ENCODE peak calls at places on chromosomes 3 and 15, in six cellular contexts. P is GM12878, L is endothelial cell of umbilical vein, J is A549, K is K562, V is HepG2. U is an unnamed sample.

GRCh38 chr3:123951522-123952447 is 9.2 kb downstream of the CCDC14 start:
- DNase-seq in P (no peak), L (no peak), J (no peak), K (no peak), V (no peak), U (no peak)

GRCh38 chr15:74461847-74462511 is 1.0 kb upstream of the UBL7 start:
- DNase-seq in P (no peak), L (peak), J (no peak), K (peak), V (no peak), U (no peak)

GRCh38 chr3:191070201-191070600 is 128.8 kb upstream of the OSTN start:
- DNase-seq in P (no peak), L (no peak), J (no peak), K (no peak), V (no peak), U (no peak)

GRCh38 chr3:16848007-16848406 is 36.7 kb upstream of the PLCL2 start:
- DNase-seq in P (no peak), L (no peak), J (no peak), K (no peak), V (no peak), U (no peak)

GRCh38 chr3:158532099-158532734 is 38.8 kb upstream of the MLF1 start:
- DNase-seq in P (no peak), L (peak), J (peak), K (peak), V (peak), U (peak)

GRCh38 chr3:27353221-27353620 is 16.0 kb downstream of the NEK10 start:
- DNase-seq in P (no peak), L (no peak), J (no peak), K (no peak), V (no peak), U (no peak)

GRCh38 chr3:54517424-54517823 is 395.1 kb downstream of the CACNA2D3 start:
- DNase-seq in P (no peak), L (no peak), J (no peak), K (no peak), V (no peak), U (no peak)

GRCh38 chr15:27847775-27848710 is 251.1 kb downstream of the OCA2 start:
- DNase-seq in P (no peak), L (no peak), J (no peak), K (no peak), V (no peak), U (no peak)

GRCh38 chr3:104943931-104944330 is 422.8 kb upstream of the ALCAM start:
- DNase-seq in P (no peak), L (no peak), J (no peak), K (no peak), V (no peak), U (no peak)

GRCh38 chr3:141421639-141422319 is 53.5 kb downstream of the ZBTB38 start:
- DNase-seq in P (no peak), L (no peak), J (peak), K (no peak), V (no peak), U (no peak)

GRCh38 chr15:41160639-41161315 is 44.7 kb upstream of the INO80 start:
- DNase-seq in P (no peak), L (no peak), J (no peak), K (no peak), V (no peak), U (no peak)

DNA sequence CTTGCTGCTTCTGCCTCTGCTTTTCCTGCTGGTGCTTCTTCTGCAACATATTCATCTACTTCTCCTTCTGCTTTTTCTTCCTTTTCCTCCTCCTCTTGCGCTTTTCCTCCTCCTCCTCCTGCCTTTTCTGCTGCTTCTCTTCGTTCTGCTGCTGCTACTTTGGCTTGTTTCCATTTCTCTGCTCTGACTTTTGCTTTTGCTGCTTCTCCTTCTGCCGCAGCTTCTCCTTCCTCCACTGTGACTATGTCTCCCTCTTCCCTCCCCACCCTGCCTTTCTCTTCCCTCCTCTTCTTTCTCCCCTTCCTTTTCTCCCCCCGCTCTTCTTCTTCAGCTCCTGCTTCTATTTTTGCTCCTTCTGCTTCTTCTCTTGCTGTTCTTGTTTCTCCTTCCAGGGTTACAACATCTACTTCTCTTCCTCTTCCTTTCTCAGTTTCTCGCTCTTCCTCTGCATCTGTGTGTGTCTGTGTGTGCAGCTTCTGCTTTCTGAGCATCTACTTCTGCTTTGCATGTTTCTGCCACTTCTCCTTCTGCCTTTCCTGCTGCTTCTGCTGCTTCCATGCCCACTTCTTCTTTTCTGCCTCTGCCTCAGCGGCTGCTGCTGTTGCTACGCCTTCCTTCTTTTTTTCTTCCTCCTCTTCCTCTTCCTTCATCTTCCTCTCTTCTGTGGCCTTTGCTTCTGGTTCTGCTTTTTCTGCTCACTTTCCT is 51.4 kb downstream of the FAM43A start:
- DNase-seq in P (peak), L (no peak), J (no peak), K (no peak), V (no peak), U (peak)
- TF ChIP-seq MYC in P (no peak), L (no peak), J (no peak), K (no peak), V (no peak), U (no peak)

GRCh38 chr15:48722764-48723661 is 77.5 kb upstream of the FBN1 start:
- DNase-seq in P (no peak), L (peak), J (peak), K (peak), V (no peak), U (peak)
- TF ChIP-seq MYC in P (no peak), L (no peak), J (no peak), K (no peak), V (no peak), U (no peak)

DNA sequence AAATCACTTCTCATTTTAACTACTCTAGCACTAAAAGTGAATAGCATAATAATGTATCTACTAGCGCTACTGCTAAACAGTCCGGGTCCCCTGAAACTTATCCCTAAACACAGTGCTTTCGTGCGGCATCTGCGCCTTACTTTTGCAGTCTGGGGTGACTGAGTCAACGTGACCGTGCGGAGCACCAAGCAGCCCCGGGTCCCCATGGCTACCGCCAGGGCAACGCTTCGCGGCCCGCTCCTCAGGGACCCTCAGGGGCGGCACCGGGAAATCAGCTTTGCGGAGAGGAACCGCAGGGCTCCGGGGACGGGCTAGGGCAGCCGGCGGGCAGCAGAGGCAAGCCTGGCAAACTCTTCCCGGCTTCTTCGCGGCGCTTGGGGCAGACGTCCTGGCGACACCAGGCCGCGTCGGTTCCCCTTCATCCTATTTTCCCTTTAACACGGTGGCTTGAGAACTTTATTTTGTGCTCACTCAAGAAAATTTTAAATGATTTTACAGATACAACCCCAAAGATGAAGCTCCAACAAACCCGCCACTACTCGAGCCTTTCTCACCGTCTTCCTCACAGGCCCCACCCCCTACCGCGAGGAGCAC is 753 bp upstream of the DIPK2A start:
- DNase-seq in P (no peak), L (peak), J (no peak), K (peak), V (no peak), U (peak)
- TF ChIP-seq MYC in P (no peak), L (no peak), J (no peak), K (peak), V (no peak), U (no peak)

DNA sequence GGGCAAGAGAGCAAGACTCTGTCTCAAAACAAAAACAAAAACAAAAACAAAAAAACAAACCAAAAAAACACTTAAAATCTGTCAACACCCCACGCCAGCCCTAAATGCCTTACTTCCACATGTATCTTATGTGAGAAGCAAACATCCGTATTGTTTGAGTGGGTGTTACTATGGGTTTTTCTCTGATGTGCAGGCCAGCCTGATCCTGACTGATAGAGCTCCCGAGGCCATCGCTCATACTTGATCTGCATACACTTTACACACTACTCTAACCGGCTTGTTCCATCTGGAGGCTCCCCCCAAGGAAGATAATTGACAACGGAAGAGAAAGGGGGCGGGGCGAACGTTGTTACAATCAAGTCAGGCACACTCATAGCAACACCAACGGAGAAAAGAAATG is 237.4 kb downstream of the TBL1XR1 start:
- DNase-seq in P (no peak), L (no peak), J (no peak), K (peak), V (no peak), U (no peak)
- TF ChIP-seq MYC in P (no peak), L (no peak), J (no peak), K (no peak), V (no peak), U (no peak)

DNA sequence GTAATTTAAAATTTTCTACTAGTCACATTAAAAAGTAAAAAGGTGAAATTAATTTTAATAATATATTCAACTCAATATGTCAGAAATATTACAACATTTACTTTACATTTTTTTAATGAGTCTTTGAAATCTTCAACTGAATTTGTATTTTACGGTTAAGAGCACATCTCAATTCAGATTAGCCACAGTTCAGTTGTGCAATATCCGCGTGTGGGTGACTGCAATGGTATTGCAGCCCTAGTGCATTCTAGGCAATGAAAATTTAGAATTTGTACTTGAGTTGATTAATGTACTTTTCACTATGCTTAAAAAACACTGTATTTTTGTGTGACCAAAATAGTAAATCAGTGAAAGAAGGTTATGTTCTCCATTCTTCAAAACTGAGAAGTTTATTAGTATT is 57.3 kb downstream of the CEP63 start:
- DNase-seq in P (no peak), L (no peak), J (no peak), K (no peak), V (no peak), U (peak)
- TF ChIP-seq MYC in P (no peak), L (no peak), J (no peak), K (no peak), V (no peak), U (peak)

DNA sequence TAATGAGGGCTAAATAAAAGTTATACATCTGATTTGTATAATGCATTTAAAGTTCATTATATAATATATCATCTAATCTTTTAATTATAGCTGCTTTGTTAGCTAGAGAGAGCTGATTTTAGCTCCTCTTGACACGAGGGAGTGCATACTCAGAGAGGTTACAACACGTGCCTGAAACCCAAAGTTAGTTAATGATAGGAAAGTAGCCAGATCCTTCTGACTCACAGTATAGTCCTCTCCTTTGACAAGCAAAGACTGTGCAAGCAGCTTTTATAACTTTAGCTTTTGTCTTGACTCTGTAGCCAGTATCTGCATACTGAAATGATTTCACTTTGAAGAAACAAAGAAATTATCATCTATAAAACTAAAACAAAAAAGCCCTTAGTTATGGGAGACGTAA is 13.3 kb downstream of the GABRR3 start:
- DNase-seq in P (no peak), L (no peak), J (no peak), K (no peak), V (no peak), U (no peak)
- TF ChIP-seq MYC in P (no peak), L (no peak), J (no peak), K (no peak), V (no peak), U (no peak)

DNA sequence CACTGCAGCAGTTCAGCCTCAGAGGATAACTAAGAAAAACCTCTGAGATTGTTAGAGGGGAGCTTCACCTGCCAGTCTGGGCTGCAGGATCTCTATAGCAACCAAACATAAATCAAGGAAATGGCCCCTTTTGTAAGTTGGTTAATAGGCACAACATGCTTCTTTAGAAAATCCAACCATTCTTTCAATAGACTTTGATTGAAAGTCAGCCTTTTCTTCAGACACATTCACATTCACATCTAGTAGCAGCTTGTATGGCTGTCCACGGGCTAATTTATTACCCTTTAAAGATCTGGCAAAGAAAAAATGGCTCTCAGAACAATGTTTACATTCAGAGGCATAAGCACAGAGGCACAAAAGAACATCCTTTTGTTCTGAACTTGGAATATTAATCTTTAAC is 136.5 kb upstream of the RARB start:
- DNase-seq in P (no peak), L (no peak), J (no peak), K (no peak), V (no peak), U (no peak)
- TF ChIP-seq MYC in P (no peak), L (no peak), J (no peak), K (no peak), V (no peak), U (no peak)

GRCh38 chr3:46082849-46083248 is 55.6 kb upstream of the XCR1 start:
- DNase-seq in P (no peak), L (no peak), J (no peak), K (no peak), V (no peak), U (no peak)

GRCh38 chr3:46082021-46082420 is 54.7 kb upstream of the XCR1 start:
- DNase-seq in P (no peak), L (no peak), J (no peak), K (no peak), V (no peak), U (no peak)

GRCh38 chr3:46078712-46079400 is 51.6 kb upstream of the XCR1 start:
- DNase-seq in P (peak), L (peak), J (peak), K (peak), V (peak), U (peak)

GRCh38 chr3:46083956-46084355 is 56.7 kb upstream of the XCR1 start:
- DNase-seq in P (no peak), L (no peak), J (peak), K (no peak), V (no peak), U (no peak)

DNA sequence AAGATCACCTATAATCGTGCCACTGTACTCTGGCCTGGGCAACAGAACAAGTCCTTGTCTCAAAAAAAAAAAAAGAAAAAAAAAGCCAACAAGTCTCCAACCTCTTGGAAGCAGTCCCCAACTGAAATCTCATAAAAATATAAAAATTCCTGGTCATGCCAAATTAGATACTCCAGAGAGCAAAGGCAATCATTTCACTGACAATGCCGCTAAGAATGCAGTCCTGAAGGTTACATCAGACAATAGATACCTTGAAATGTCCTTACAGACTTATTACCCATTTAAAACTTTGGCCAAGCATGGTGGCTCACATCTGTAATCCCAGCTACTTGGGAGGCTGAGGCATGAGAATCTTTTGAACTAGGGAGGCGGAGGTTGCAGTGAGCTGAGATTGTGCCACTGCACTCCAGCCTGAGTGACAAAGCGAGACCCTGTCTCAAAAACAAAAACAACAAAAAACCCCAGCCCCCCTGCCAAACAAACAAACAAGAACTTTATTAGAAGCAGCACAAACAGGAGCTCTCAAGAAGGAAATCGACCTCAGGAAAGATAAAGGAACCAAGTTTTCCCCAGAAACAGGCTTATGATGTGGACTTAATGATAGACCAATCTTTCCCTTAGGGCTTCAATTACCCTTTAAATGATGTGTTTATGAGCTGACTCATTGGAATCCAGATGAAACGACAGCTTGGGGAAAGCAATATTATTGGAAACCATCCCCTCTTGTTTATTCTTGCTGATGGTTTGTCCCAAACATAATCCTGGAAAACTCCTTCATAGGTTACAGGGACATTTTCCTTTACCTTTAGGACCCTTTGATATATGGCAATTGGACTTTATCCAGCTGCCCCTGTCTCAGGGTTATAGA is 53.1 kb upstream of the XCR1 start:
- DNase-seq in P (no peak), L (no peak), J (no peak), K (no peak), V (no peak), U (no peak)
- TF ChIP-seq MYC in P (no peak), L (no peak), J (no peak), K (no peak), V (no peak), U (no peak)

U was measured in NB4.